ENCODE peak calls at places on chromosomes 4 and X, in eight cellular contexts. One of them, this sample, is unnamed.
A peak's percentile ranks its signal among the peaks of the same experiment; 100 is the strongest.

GRCh38 chr4:180099962-180100361 is 2143.2 kb upstream of the TENM3 start:
- DNase-seq in astrocyte: no peak
- DNase-seq in mesendoderm: no peak
- DNase-seq in H1: no peak
- DNase-seq in K562: no peak
- DNase-seq in Karpas-422: no peak
- DNase-seq in neuronal stem cell: no peak
- DNase-seq in SK-N-SH: no peak
- DNase-seq in this sample: no peak

GRCh38 chr4:59339631-59340030 is 1860.5 kb upstream of the ADGRL3 start:
- DNase-seq in mesendoderm: peak; percentile 49
- DNase-seq in SK-N-SH: no peak
- DNase-seq in H1: no peak
- DNase-seq in neuronal stem cell: peak; percentile 40
- DNase-seq in K562: no peak
- DNase-seq in astrocyte: no peak
- DNase-seq in Karpas-422: no peak
- DNase-seq in this sample: peak; percentile 47

GRCh38 chr4:6183740-6184139 is 16.6 kb downstream of the JAKMIP1 start:
- DNase-seq in H1: no peak
- DNase-seq in SK-N-SH: no peak
- DNase-seq in neuronal stem cell: no peak
- DNase-seq in mesendoderm: no peak
- DNase-seq in astrocyte: no peak
- DNase-seq in Karpas-422: no peak
- DNase-seq in K562: no peak
- DNase-seq in this sample: no peak

GRCh38 chr4:21885770-21886169 is 62.8 kb downstream of the KCNIP4 start:
- DNase-seq in astrocyte: peak; percentile 17
- DNase-seq in K562: no peak
- DNase-seq in SK-N-SH: no peak
- DNase-seq in H1: no peak
- DNase-seq in mesendoderm: no peak
- DNase-seq in Karpas-422: no peak
- DNase-seq in neuronal stem cell: no peak
- DNase-seq in this sample: no peak

GRCh38 chr4:170931326-170931725 is 841.6 kb upstream of the AADAT start:
- DNase-seq in H1: no peak
- DNase-seq in mesendoderm: no peak
- DNase-seq in K562: no peak
- DNase-seq in SK-N-SH: no peak
- DNase-seq in Karpas-422: no peak
- DNase-seq in astrocyte: no peak
- DNase-seq in neuronal stem cell: no peak
- DNase-seq in this sample: no peak

GRCh38 chr4:2787230-2788100 is 5.4 kb upstream of the SH3BP2 start:
- DNase-seq in mesendoderm: no peak
- DNase-seq in astrocyte: no peak
- DNase-seq in SK-N-SH: peak; percentile 33
- DNase-seq in H1: no peak
- DNase-seq in K562: no peak
- DNase-seq in neuronal stem cell: no peak
- DNase-seq in Karpas-422: no peak
- DNase-seq in this sample: peak; percentile 69

GRCh38 chr4:113978561-113979156 is 788 bp downstream of the ARSJ start:
- DNase-seq in neuronal stem cell: no peak
- DNase-seq in K562: no peak
- DNase-seq in Karpas-422: no peak
- DNase-seq in H1: peak; percentile 67
- DNase-seq in astrocyte: peak; percentile 29
- DNase-seq in mesendoderm: peak; percentile 55
- DNase-seq in SK-N-SH: peak; percentile 50
- DNase-seq in this sample: peak; percentile 75

GRCh38 chr4:28073860-28074555 is 1213.4 kb downstream of the STIM2 start:
- DNase-seq in SK-N-SH: no peak
- DNase-seq in Karpas-422: no peak
- DNase-seq in neuronal stem cell: no peak
- DNase-seq in H1: peak; percentile 52
- DNase-seq in astrocyte: no peak
- DNase-seq in mesendoderm: peak; percentile 46
- DNase-seq in K562: no peak
- DNase-seq in this sample: peak; percentile 69

GRCh38 chr4:33924239-33924638 is 2320.1 kb downstream of the ARAP2 start:
- DNase-seq in astrocyte: peak; percentile 80
- DNase-seq in H1: no peak
- DNase-seq in neuronal stem cell: peak; percentile 4
- DNase-seq in Karpas-422: no peak
- DNase-seq in mesendoderm: peak; percentile 87
- DNase-seq in K562: no peak
- DNase-seq in SK-N-SH: no peak
- DNase-seq in this sample: peak; percentile 53

GRCh38 chr4:83074086-83074704 is 39.2 kb downstream of the COPS4 start:
- DNase-seq in Karpas-422: peak; percentile 72
- DNase-seq in neuronal stem cell: peak; percentile 37
- DNase-seq in astrocyte: peak; percentile 67
- DNase-seq in K562: peak; percentile 33
- DNase-seq in mesendoderm: peak; percentile 88
- DNase-seq in H1: no peak
- DNase-seq in SK-N-SH: peak; percentile 56
- DNase-seq in this sample: peak; percentile 55

GRCh38 chrX:154317391-154318000 is 21.9 kb downstream of the TKTL1 start:
- DNase-seq in astrocyte: no peak
- DNase-seq in SK-N-SH: peak; percentile 51
- DNase-seq in neuronal stem cell: no peak
- DNase-seq in mesendoderm: peak; percentile 66
- DNase-seq in K562: peak; percentile 31
- DNase-seq in H1: peak; percentile 58
- DNase-seq in Karpas-422: peak; percentile 51
- DNase-seq in this sample: peak; percentile 81

GRCh38 chr4:121154103-121154515 is 10.0 kb downstream of the TNIP3 start:
- DNase-seq in K562: no peak
- DNase-seq in astrocyte: no peak
- DNase-seq in Karpas-422: no peak
- DNase-seq in mesendoderm: no peak
- DNase-seq in H1: no peak
- DNase-seq in SK-N-SH: no peak
- DNase-seq in neuronal stem cell: no peak
- DNase-seq in this sample: no peak

GRCh38 chrX:135513140-135513535 is 7.3 kb upstream of the INTS6L start:
- DNase-seq in Karpas-422: no peak
- DNase-seq in astrocyte: no peak
- DNase-seq in SK-N-SH: no peak
- DNase-seq in H1: no peak
- DNase-seq in mesendoderm: no peak
- DNase-seq in K562: no peak
- DNase-seq in neuronal stem cell: no peak
- DNase-seq in this sample: no peak

GRCh38 chrX:20500171-20500865 is 233.6 kb upstream of the RPS6KA3 start:
- DNase-seq in Karpas-422: no peak
- DNase-seq in mesendoderm: no peak
- DNase-seq in astrocyte: no peak
- DNase-seq in H1: no peak
- DNase-seq in K562: no peak
- DNase-seq in neuronal stem cell: no peak
- DNase-seq in SK-N-SH: no peak
- DNase-seq in this sample: no peak

GRCh38 chr4:147060171-147060931 is 114.7 kb upstream of the TTC29 start:
- DNase-seq in Karpas-422: no peak
- DNase-seq in astrocyte: peak; percentile 94
- DNase-seq in mesendoderm: no peak
- DNase-seq in neuronal stem cell: peak; percentile 67
- DNase-seq in H1: no peak
- DNase-seq in K562: no peak
- DNase-seq in SK-N-SH: no peak
- DNase-seq in this sample: no peak

GRCh38 chrX:38636949-38637819 is 75.8 kb downstream of the TSPAN7 start:
- DNase-seq in astrocyte: no peak
- DNase-seq in mesendoderm: no peak
- DNase-seq in neuronal stem cell: no peak
- DNase-seq in SK-N-SH: no peak
- DNase-seq in K562: no peak
- DNase-seq in H1: no peak
- DNase-seq in Karpas-422: no peak
- DNase-seq in this sample: no peak

GRCh38 chr4:142238589-142238988 is 602.2 kb downstream of the IL15 start:
- DNase-seq in Karpas-422: no peak
- DNase-seq in astrocyte: peak; percentile 53
- DNase-seq in H1: no peak
- DNase-seq in SK-N-SH: no peak
- DNase-seq in neuronal stem cell: no peak
- DNase-seq in K562: no peak
- DNase-seq in mesendoderm: no peak
- DNase-seq in this sample: no peak

GRCh38 chrX:143296521-143296920 is 220.8 kb downstream of the SPANXN3 start:
- DNase-seq in SK-N-SH: no peak
- DNase-seq in mesendoderm: no peak
- DNase-seq in H1: no peak
- DNase-seq in Karpas-422: no peak
- DNase-seq in neuronal stem cell: peak; percentile 21
- DNase-seq in K562: no peak
- DNase-seq in astrocyte: no peak
- DNase-seq in this sample: no peak

DNA sequence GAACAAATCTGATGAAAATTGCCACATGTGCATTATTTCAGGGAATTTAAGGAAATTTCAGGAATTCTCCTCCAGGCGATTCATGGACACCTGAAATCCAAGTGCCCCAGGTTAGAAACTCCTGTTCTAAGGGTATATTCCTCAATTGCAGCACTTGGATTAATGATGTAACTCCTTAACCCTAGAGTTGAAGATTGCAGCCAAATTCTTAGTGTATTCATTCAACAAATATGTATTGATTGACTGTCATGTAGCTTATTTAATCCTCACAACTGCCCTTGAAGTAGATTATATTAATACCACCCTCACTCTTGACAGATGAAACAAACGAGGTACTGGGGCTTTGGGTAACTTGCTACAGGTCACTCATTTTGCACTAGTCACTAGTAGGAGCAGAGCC is 11.3 kb downstream of the CETN2 start:
- DNase-seq in SK-N-SH: no peak
- DNase-seq in astrocyte: no peak
- DNase-seq in K562: no peak
- DNase-seq in mesendoderm: no peak
- DNase-seq in neuronal stem cell: no peak
- DNase-seq in H1: no peak
- DNase-seq in Karpas-422: no peak
- DNase-seq in this sample: no peak
- H3K9ac ChIP-seq in SK-N-SH: no peak overlapping the region
- H3K9ac ChIP-seq in astrocyte: no peak overlapping the region
- H3K9ac ChIP-seq in K562: no peak overlapping the region
- H3K9ac ChIP-seq in mesendoderm: no peak overlapping the region
- H3K9ac ChIP-seq in neuronal stem cell: no peak overlapping the region
- H3K9ac ChIP-seq in H1: no peak overlapping the region
- H3K9ac ChIP-seq in Karpas-422: no peak overlapping the region
- H3K9ac ChIP-seq in this sample: no peak overlapping the region

DNA sequence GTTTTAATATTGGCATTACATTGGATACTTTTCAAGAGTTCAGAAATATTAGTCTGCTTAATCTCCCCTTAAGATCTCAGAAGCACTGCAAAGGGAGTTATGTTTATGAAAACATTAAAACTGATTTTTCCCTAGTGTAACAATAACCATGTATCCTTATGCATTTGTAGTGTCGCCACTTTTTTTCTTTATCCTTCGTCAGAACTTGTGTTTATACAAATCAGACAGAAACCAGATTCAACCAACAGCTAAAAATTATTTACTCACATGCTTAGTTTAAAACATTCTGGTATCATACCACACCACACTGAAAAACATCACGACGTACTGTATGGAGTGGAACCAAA is 1.3 kb downstream of the SETD7 start:
- DNase-seq in mesendoderm: no peak
- DNase-seq in K562: no peak
- DNase-seq in Karpas-422: no peak
- DNase-seq in astrocyte: no peak
- DNase-seq in SK-N-SH: no peak
- DNase-seq in H1: no peak
- DNase-seq in neuronal stem cell: no peak
- DNase-seq in this sample: no peak
- H3K4me3 ChIP-seq in mesendoderm: no peak overlapping the region
- H3K4me3 ChIP-seq in K562: no peak overlapping the region
- H3K4me3 ChIP-seq in Karpas-422: peak overlapping the region; percentile 77
- H3K4me3 ChIP-seq in astrocyte: peak overlapping the region; percentile 88
- H3K4me3 ChIP-seq in SK-N-SH: peak overlapping the region; percentile 97
- H3K4me3 ChIP-seq in H1: peak overlapping the region; percentile 70
- H3K4me3 ChIP-seq in neuronal stem cell: peak overlapping the region; percentile 63
- H3K4me3 ChIP-seq in this sample: peak overlapping the region; percentile 89

GRCh38 chrX:97290199-97290598 is 406.5 kb downstream of the RPA4 start:
- DNase-seq in SK-N-SH: no peak
- DNase-seq in astrocyte: no peak
- DNase-seq in Karpas-422: no peak
- DNase-seq in neuronal stem cell: no peak
- DNase-seq in mesendoderm: peak; percentile 36
- DNase-seq in K562: no peak
- DNase-seq in H1: no peak
- DNase-seq in this sample: no peak

GRCh38 chrX:97294016-97294415 is 410.3 kb downstream of the RPA4 start:
- DNase-seq in mesendoderm: no peak
- DNase-seq in Karpas-422: no peak
- DNase-seq in K562: no peak
- DNase-seq in H1: no peak
- DNase-seq in SK-N-SH: no peak
- DNase-seq in neuronal stem cell: no peak
- DNase-seq in astrocyte: no peak
- DNase-seq in this sample: no peak

DNA sequence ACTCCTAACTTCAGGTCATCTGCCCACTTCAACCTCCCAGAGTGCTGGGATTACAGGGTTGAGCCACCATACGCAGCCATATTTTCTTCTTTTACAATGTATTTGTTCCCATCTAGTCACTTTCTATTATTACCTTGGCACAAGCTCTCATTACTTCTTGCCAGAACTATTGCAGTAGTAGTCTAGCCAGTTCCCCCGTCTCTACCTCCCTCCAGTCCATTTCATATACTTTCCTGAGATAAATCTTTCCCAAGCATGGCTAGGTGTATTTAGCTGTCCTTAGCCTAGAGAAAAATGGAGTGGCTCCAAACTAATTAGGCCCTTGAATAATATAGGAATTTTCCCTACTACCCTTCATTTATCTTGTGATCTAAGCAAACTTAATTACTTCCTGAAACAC is 412.2 kb downstream of the RPA4 start:
- DNase-seq in K562: no peak
- DNase-seq in mesendoderm: no peak
- DNase-seq in SK-N-SH: no peak
- DNase-seq in neuronal stem cell: no peak
- DNase-seq in H1: no peak
- DNase-seq in astrocyte: no peak
- DNase-seq in Karpas-422: no peak
- DNase-seq in this sample: no peak
- H3K27ac ChIP-seq in K562: no peak overlapping the region
- H3K27ac ChIP-seq in mesendoderm: no peak overlapping the region
- H3K27ac ChIP-seq in SK-N-SH: no peak overlapping the region
- H3K27ac ChIP-seq in neuronal stem cell: no peak overlapping the region
- H3K27ac ChIP-seq in H1: no peak overlapping the region
- H3K27ac ChIP-seq in astrocyte: no peak overlapping the region
- H3K27ac ChIP-seq in Karpas-422: no peak overlapping the region
- H3K27ac ChIP-seq in this sample: no peak overlapping the region

DNA sequence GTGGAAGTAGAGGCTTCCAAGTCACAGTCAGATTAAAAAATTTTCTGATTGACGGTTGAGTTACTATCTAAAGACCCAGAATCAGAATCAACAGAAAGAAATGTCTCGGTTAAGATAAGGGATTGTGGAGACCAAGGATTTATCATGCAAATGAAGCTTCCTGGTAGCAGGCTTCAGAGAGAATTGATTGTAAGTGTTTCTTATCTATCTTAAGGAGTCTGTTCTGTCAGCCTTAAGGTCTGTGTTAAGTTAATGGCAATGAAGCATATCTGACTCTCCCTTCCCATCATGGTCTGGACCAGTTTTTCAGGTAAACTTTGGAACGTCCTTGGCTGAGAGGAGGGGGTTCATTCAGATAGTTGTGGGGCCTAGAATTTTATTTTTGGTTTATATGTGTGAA is 780.2 kb downstream of the FAM133A start:
- DNase-seq in astrocyte: no peak
- DNase-seq in K562: no peak
- DNase-seq in mesendoderm: peak; percentile 86
- DNase-seq in SK-N-SH: no peak
- DNase-seq in H1: no peak
- DNase-seq in Karpas-422: no peak
- DNase-seq in neuronal stem cell: no peak
- DNase-seq in this sample: no peak
- H3K9ac ChIP-seq in astrocyte: no peak overlapping the region
- H3K9ac ChIP-seq in K562: no peak overlapping the region
- H3K9ac ChIP-seq in mesendoderm: no peak overlapping the region
- H3K9ac ChIP-seq in SK-N-SH: no peak overlapping the region
- H3K9ac ChIP-seq in H1: no peak overlapping the region
- H3K9ac ChIP-seq in Karpas-422: no peak overlapping the region
- H3K9ac ChIP-seq in neuronal stem cell: no peak overlapping the region
- H3K9ac ChIP-seq in this sample: no peak overlapping the region